ENCODE peak calls at places on chromosome 20, in six cellular contexts. R is fibroblast of pulmonary artery, I is heart right ventricle, A is astrocyte, E is astrocyte of the cerebellum, O is tibial nerve. Z is an unnamed sample.

GRCh38 chr20:25865715-25866656 is 169.3 kb upstream of the ZNF337 start:
- DNase-seq in R (peak), I (peak), A (peak), E (peak), O (no peak), Z (peak)

GRCh38 chr20:25136643-25137559 is 55.0 kb upstream of the VSX1 start:
- DNase-seq in R (peak), I (peak), A (peak), E (peak), O (peak), Z (peak)

GRCh38 chr20:63182946-63183415 is 33.0 kb downstream of the YTHDF1 start:
- DNase-seq in R (no peak), I (no peak), A (no peak), E (no peak), O (no peak), Z (no peak)

GRCh38 chr20:23399568-23400241 is 21.6 kb downstream of the NAPB start:
- DNase-seq in R (peak), I (no peak), A (peak), E (peak), O (no peak), Z (peak)

GRCh38 chr20:50034567-50035170 is 51.9 kb downstream of the SNAI1 start:
- DNase-seq in R (peak), I (peak), A (peak), E (no peak), O (no peak), Z (no peak)

GRCh38 chr20:46004187-46004586 is 4.5 kb upstream of the MMP9 start:
- DNase-seq in R (no peak), I (peak), A (no peak), E (no peak), O (no peak), Z (no peak)

GRCh38 chr20:58891686-58892125 is 39.2 kb downstream of the GNAS start:
- DNase-seq in R (peak), I (no peak), A (peak), E (no peak), O (no peak), Z (no peak)

GRCh38 chr20:50987493-50988210 is 29.0 kb downstream of the MOCS3 start:
- DNase-seq in R (peak), I (peak), A (peak), E (peak), O (peak), Z (peak)

GRCh38 chr20:62367483-62368302 is 581 bp upstream of the LAMA5 start:
- DNase-seq in R (no peak), I (no peak), A (no peak), E (no peak), O (no peak), Z (no peak)

GRCh38 chr20:45359406-45360148 is 3.4 kb upstream of the SYS1 start:
- DNase-seq in R (peak), I (no peak), A (peak), E (peak), O (no peak), Z (peak)

GRCh38 chr20:1324598-1325172 is 4.3 kb downstream of the SDCBP2 start:
- DNase-seq in R (peak), I (no peak), A (peak), E (no peak), O (no peak), Z (peak)

DNA sequence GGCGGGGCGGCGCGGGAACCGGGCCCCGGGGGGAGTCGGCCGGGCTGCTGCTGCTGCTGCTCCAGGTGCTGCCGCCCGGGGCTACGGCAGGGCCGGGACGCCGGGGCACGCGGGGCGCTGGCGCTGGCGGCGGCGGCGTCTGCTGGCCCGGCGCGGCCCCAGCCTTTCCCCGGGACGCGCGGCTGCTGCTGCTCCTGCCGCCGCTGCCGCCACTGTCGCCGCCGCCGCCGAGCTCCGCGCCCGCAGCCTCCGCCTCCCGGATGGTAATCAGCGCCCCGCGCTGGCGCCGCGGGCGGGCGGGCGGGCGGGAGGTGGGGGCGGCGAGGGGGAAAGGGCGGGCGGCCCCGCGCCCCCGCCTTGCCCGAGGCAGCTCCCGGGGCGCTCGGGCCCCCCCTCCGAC is 306 bp downstream of the EBF4 start:
- DNase-seq in R (no peak), I (no peak), A (no peak), E (no peak), O (no peak), Z (no peak)
- H3K4me3 ChIP-seq in R (no peak), I (peak), A (no peak), E (no peak), O (peak), Z (no peak)

DNA sequence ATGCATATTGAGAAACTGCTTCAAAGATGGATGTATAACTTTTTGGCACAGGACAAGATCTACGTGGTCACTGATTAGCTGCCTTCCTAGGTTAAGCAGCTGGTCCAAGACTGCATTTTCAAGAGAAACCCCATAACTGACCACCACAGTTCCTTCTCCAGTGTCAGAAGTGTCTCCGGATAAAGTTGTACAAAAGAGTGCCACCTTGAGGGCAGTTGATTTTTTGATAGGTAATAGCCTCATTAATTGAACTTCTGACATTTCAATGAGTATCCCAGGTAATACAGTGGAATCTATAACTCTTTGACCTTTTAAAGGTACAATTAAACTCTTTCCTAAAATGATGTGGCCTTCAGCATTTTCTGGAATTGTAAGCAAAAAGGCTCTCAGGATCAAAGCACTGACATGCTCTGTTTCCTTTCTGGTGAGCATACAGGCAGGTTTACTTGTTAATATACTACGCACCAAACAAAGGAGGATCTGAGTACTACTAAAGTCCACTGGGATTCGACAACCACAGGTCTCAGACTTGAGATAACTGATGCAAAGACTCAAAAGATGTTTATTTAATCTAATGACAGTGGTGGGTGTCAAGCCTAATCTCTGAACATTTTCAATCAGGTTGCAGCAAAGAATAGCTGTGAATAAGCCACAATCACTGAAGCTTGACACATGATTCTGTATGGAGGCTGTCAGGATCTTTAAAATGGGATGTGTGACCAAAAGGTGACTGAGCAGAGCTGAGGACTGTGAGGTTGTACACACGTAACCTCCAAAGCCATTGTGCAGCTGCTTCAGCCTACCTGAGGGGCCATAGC is 21.2 kb downstream of the MKKS start:
- DNase-seq in R (peak), I (no peak), A (peak), E (no peak), O (no peak), Z (peak)
- TF ChIP-seq CTCF in R (peak), I (no peak), A (peak), E (peak), O (peak), Z (peak)

GRCh38 chr20:36813784-36814136 is 40.2 kb upstream of the DSN1 start:
- DNase-seq in R (no peak), I (no peak), A (no peak), E (no peak), O (no peak), Z (no peak)
- H3K4me3 ChIP-seq in R (no peak), I (no peak), A (no peak), E (no peak), O (no peak), Z (no peak)

GRCh38 chr20:44247676-44248419 is 740 bp downstream of the GDAP1L1 start:
- DNase-seq in R (peak), I (peak), A (peak), E (peak), O (no peak), Z (peak)
- TF ChIP-seq CTCF in R (peak), I (peak), A (peak), E (peak), O (no peak), Z (peak)

DNA sequence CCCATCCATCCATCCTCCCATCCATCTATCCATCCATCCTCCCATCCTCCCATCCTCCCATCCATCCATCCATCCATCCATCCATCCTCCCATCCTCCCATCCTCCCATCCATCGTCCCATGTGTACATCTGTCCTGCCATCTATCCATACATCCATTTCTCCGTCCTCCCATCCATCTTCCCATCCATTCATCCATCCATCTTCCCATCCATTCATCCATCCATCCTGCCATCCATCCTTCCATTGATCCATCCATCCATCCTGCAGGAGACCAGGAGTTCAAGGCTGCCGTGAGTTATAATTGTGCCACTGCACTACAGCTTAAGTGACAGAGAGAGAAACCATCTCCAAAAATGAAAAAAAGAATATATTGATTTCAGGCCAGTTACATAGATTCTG is 356.5 kb downstream of the CDH26 start:
- DNase-seq in R (no peak), I (no peak), A (no peak), E (no peak), O (no peak), Z (no peak)
- H3K4me3 ChIP-seq in R (no peak), I (no peak), A (no peak), E (no peak), O (no peak), Z (no peak)

GRCh38 chr20:34956041-34956458 is 382 bp downstream of the MYH7B start:
- DNase-seq in R (no peak), I (no peak), A (no peak), E (no peak), O (no peak), Z (no peak)
- TF ChIP-seq CTCF in R (no peak), I (no peak), A (no peak), E (no peak), O (no peak), Z (no peak)

DNA sequence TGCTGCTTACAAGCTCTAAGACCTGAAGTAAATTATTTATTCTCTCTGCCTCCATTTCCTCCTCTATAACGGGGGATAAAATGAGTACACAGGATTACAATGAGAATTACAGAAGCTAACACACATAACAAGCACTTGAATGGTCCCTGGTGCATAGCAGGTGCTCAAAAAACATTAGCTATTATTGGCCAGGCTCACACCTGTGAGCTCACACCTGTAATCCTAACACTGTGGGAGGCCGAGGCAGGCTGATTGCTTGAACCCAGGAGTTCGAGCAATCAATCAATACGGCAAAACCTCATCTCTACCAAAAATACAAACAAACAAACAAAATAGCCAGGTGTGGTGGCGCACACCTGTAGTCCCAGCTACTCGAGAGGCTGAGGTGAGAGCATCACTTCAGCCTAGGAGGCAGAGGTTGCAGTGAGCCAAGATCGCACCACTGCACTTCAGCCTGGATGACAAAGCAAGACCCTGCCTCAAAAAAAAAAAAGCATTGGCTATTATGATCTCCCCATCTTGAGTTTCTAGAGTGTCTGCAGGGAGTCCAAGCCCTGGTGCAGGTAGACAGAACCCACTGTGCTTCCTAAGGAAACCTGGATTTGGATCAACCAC is 68.1 kb downstream of the PREX1 start:
- DNase-seq in R (no peak), I (no peak), A (no peak), E (no peak), O (no peak), Z (no peak)
- H3K4me3 ChIP-seq in R (no peak), I (no peak), A (no peak), E (no peak), O (no peak), Z (no peak)

GRCh38 chr20:17721802-17722486 is 22.2 kb downstream of the BANF2 start:
- DNase-seq in R (peak), I (no peak), A (no peak), E (no peak), O (no peak), Z (no peak)
- TF ChIP-seq CTCF in R (peak), I (no peak), A (no peak), E (no peak), O (no peak), Z (peak)